ENCODE peak calls at places on chromosomes 7 and 10, in eight cellular contexts. J, U, V, C, P, I, Q and T are unnamed samples.

GRCh38 chr7:151424799-151425198 is 15.0 kb upstream of the WDR86 start:
- DNase-seq in J (no peak), U (no peak), V (no peak), C (no peak), P (no peak), I (no peak), Q (no peak), T (no peak)

GRCh38 chr7:159197066-159197975 is 52.7 kb upstream of the VIPR2 start:
- DNase-seq in J (no peak), U (no peak), V (no peak), C (peak), P (peak), I (no peak), Q (peak), T (no peak)

GRCh38 chr7:29208410-29209250 is 14.1 kb downstream of the CHN2 start:
- DNase-seq in J (no peak), U (no peak), V (no peak), C (no peak), P (no peak), I (no peak), Q (no peak), T (no peak)

GRCh38 chr7:67525588-67525987 is 529.0 kb downstream of the TYW1 start:
- DNase-seq in J (no peak), U (no peak), V (no peak), C (no peak), P (no peak), I (no peak), Q (no peak), T (no peak)

GRCh38 chr10:34835908-34836558 is 20.9 kb upstream of the PARD3 start:
- DNase-seq in J (no peak), U (no peak), V (peak), C (no peak), P (no peak), I (no peak), Q (no peak), T (no peak)

GRCh38 chr7:43569424-43569823 is 13.5 kb upstream of the STK17A start:
- DNase-seq in J (no peak), U (peak), V (no peak), C (no peak), P (no peak), I (no peak), Q (no peak), T (no peak)

GRCh38 chr10:94093286-94093905 is 99.7 kb downstream of the PLCE1 start:
- DNase-seq in J (no peak), U (no peak), V (no peak), C (no peak), P (no peak), I (no peak), Q (no peak), T (no peak)

GRCh38 chr7:128033246-128033645 is 2.0 kb upstream of the LRRC4 start:
- DNase-seq in J (no peak), U (no peak), V (no peak), C (no peak), P (no peak), I (no peak), Q (no peak), T (no peak)

GRCh38 chr10:133039107-133039822 is 48.5 kb upstream of the ADGRA1 start:
- DNase-seq in J (no peak), U (no peak), V (no peak), C (no peak), P (no peak), I (no peak), Q (no peak), T (no peak)

GRCh38 chr7:70417061-70417655 is 714.8 kb upstream of the GALNT17 start:
- DNase-seq in J (no peak), U (no peak), V (peak), C (no peak), P (no peak), I (no peak), Q (no peak), T (peak)

GRCh38 chr7:105940111-105940510 is 23.0 kb upstream of the CDHR3 start:
- DNase-seq in J (no peak), U (no peak), V (no peak), C (no peak), P (no peak), I (no peak), Q (no peak), T (no peak)

GRCh38 chr10:132701099-132701845 is 84.7 kb downstream of the NKX6-2 start:
- DNase-seq in J (no peak), U (no peak), V (no peak), C (no peak), P (no peak), I (no peak), Q (peak), T (no peak)

GRCh38 chr10:63273575-63273974 is 140.4 kb downstream of the NRBF2 start:
- DNase-seq in J (no peak), U (no peak), V (no peak), C (no peak), P (no peak), I (no peak), Q (no peak), T (no peak)

GRCh38 chr10:8057636-8058273 is 3.3 kb downstream of the GATA3 start:
- DNase-seq in J (no peak), U (no peak), V (no peak), C (peak), P (no peak), I (no peak), Q (no peak), T (no peak)

GRCh38 chr7:33185786-33186185 is 56.4 kb downstream of the BBS9 start:
- DNase-seq in J (no peak), U (peak), V (no peak), C (peak), P (no peak), I (no peak), Q (no peak), T (no peak)

GRCh38 chr7:117889611-117890010 is 16.4 kb upstream of the CTTNBP2 start:
- DNase-seq in J (no peak), U (no peak), V (no peak), C (no peak), P (no peak), I (no peak), Q (no peak), T (no peak)

GRCh38 chr7:105721571-105722104 is 140.3 kb upstream of the EFCAB10 start:
- DNase-seq in J (no peak), U (no peak), V (no peak), C (no peak), P (no peak), I (no peak), Q (no peak), T (peak)

GRCh38 chr10:110075726-110076125 is 67.9 kb downstream of the ADD3 start:
- DNase-seq in J (no peak), U (no peak), V (no peak), C (no peak), P (no peak), I (no peak), Q (no peak), T (no peak)

GRCh38 chr7:47534322-47535032 is 47.4 kb downstream of the TNS3 start:
- DNase-seq in J (no peak), U (no peak), V (no peak), C (peak), P (no peak), I (no peak), Q (peak), T (no peak)

GRCh38 chr10:8095962-8096361 is 41.5 kb downstream of the GATA3 start:
- DNase-seq in J (no peak), U (no peak), V (no peak), C (no peak), P (no peak), I (no peak), Q (no peak), T (no peak)

GRCh38 chr7:149010451-149010850 is 17.9 kb downstream of the PDIA4 start:
- DNase-seq in J (no peak), U (no peak), V (no peak), C (no peak), P (no peak), I (no peak), Q (no peak), T (no peak)

GRCh38 chr7:118013252-118014010 is 140.2 kb upstream of the CTTNBP2 start:
- DNase-seq in J (no peak), U (no peak), V (no peak), C (no peak), P (no peak), I (no peak), Q (no peak), T (no peak)

GRCh38 chr10:30103595-30104310 is 44.4 kb upstream of the JCAD start:
- DNase-seq in J (no peak), U (no peak), V (no peak), C (no peak), P (no peak), I (no peak), Q (no peak), T (no peak)

GRCh38 chr10:13346280-13346819 is 1.7 kb downstream of the SEPHS1 start:
- DNase-seq in J (peak), U (peak), V (no peak), C (no peak), P (no peak), I (no peak), Q (no peak), T (no peak)

GRCh38 chr7:93161181-93161762 is 13.1 kb upstream of the SAMD9L start:
- DNase-seq in J (no peak), U (no peak), V (no peak), C (no peak), P (no peak), I (no peak), Q (no peak), T (no peak)

GRCh38 chr7:114944742-114945625 is 23.1 kb downstream of the MDFIC start:
- DNase-seq in J (peak), U (peak), V (no peak), C (peak), P (no peak), I (no peak), Q (no peak), T (no peak)

DNA sequence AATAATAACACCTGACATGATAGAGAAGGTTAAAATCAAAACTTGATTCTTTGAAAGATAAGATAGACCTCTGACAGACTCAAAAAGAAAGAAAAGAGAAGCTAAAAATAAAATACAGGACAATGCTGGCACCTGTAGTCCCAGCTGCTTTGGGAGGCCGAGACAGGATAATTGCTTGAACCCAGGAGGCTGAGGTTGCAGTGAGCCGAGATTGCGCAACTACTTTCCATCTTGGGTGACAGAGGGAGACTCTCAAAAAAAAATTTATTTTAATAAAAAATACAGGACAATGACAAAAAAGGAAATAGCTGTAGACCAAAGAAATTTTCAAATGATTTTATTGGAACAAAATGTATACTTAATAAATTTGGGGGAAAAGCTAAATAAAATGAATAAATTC is 263.2 kb downstream of the SDK1 start:
- DNase-seq in J (no peak), U (no peak), V (no peak), C (no peak), P (no peak), I (no peak), Q (no peak), T (no peak)
- H3K27ac ChIP-seq in J (no peak), U (no peak), V (no peak), C (no peak), P (no peak), I (no peak), Q (no peak), T (no peak)

DNA sequence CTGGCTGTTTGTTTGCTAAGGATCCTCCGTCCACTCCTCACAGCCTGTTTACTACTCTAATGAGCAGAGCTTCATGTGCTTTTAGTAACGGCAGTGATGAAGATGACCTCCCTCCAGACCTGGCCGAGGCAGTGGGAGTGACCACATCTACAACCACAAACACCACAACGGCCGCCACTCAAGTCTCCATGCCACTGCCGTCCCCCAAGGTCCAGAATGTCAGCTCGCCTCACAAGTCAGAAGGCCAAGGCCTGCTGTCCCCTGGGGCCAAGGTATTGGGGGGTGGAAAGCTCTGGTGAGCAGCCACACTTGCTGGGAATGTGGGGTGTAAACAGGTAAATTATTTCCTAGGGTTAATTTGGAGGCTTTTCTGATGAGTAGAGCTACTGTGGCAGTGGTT is 926.4 kb downstream of the IPMK start:
- DNase-seq in J (no peak), U (no peak), V (no peak), C (no peak), P (no peak), I (no peak), Q (no peak), T (no peak)
- H3K27ac ChIP-seq in J (no peak), U (no peak), V (no peak), C (no peak), P (no peak), I (no peak), Q (no peak), T (no peak)

DNA sequence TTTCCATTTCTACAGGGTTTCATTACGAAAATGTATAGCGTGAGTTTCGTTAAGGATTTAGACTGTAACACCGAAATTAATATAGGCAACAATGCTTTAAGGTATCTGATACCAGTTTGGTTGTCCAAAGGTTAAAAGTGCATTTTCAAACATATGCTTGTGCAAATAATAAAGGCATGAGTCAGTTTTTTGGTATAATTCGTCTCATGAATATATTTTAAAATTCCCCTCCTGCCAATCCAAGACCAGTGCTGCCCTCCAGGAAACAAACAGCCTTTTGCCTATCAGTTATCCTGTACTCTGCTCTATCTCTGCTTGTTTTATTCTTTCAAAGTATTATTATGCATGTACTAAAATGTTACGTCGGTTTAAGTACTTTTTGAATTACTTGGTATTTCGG is 2.0 kb downstream of the LCOR start:
- DNase-seq in J (no peak), U (no peak), V (no peak), C (no peak), P (no peak), I (no peak), Q (no peak), T (no peak)
- H3K27ac ChIP-seq in J (peak), U (peak), V (no peak), C (no peak), P (no peak), I (no peak), Q (no peak), T (no peak)

GRCh38 chr7:143287935-143288826 is at the start of gene CASP2:
- DNase-seq in J (peak), U (peak), V (peak), C (peak), P (peak), I (peak), Q (peak), T (peak)

GRCh38 chr7:143289421-143289820 is 1.3 kb downstream of the CASP2 start:
- DNase-seq in J (no peak), U (no peak), V (no peak), C (no peak), P (no peak), I (no peak), Q (no peak), T (no peak)

GRCh38 chr7:143292873-143293272 is 4.7 kb downstream of the CASP2 start:
- DNase-seq in J (no peak), U (no peak), V (no peak), C (no peak), P (no peak), I (no peak), Q (no peak), T (no peak)

GRCh38 chr7:143288836-143289235 is 685 bp downstream of the CASP2 start:
- DNase-seq in J (no peak), U (peak), V (no peak), C (no peak), P (no peak), I (no peak), Q (no peak), T (no peak)

GRCh38 chr7:143290293-143290692 is 2.1 kb downstream of the CASP2 start:
- DNase-seq in J (no peak), U (no peak), V (no peak), C (no peak), P (no peak), I (no peak), Q (no peak), T (no peak)
- H3K27ac ChIP-seq in J (no peak), U (no peak), V (no peak), C (no peak), P (no peak), I (no peak), Q (no peak), T (no peak)

DNA sequence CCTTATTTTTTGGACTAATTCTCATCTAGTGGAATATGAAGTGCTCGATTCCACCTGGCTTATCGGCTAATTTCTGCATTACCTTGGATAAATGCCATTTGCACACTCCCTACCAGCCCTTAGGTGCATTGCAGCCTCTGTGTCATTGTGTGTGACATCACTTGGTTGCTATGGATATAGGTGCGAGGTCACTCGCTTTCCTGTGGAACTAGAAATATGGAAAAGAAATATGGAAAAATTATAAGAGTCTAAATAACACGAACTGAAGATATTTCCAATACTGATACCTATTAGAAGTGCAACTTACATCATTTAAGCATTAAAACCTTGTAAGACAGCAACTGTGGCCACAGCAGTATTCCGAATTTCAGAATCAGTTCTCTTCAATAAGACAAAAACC is 2.0 kb downstream of the YWHAG start:
- DNase-seq in J (no peak), U (no peak), V (no peak), C (no peak), P (no peak), I (no peak), Q (no peak), T (no peak)
- H3K27ac ChIP-seq in J (peak), U (peak), V (peak), C (no peak), P (no peak), I (no peak), Q (no peak), T (peak)

GRCh38 chr7:99124636-99125504 is 19.0 kb downstream of the SMURF1 start:
- DNase-seq in J (no peak), U (peak), V (no peak), C (no peak), P (no peak), I (no peak), Q (no peak), T (no peak)
- H3K27ac ChIP-seq in J (peak), U (peak), V (no peak), C (no peak), P (no peak), I (no peak), Q (peak), T (no peak)

GRCh38 chr10:33234779-33235178 is 99.7 kb downstream of the NRP1 start:
- DNase-seq in J (no peak), U (peak), V (no peak), C (no peak), P (no peak), I (no peak), Q (no peak), T (no peak)

GRCh38 chr10:33231621-33232350 is 102.7 kb downstream of the NRP1 start:
- DNase-seq in J (no peak), U (no peak), V (no peak), C (no peak), P (no peak), I (no peak), Q (no peak), T (no peak)

GRCh38 chr10:33235271-33235884 is 99.1 kb downstream of the NRP1 start:
- DNase-seq in J (no peak), U (no peak), V (no peak), C (no peak), P (no peak), I (no peak), Q (no peak), T (no peak)

GRCh38 chr10:33233191-33233590 is 101.3 kb downstream of the NRP1 start:
- DNase-seq in J (no peak), U (no peak), V (no peak), C (no peak), P (no peak), I (no peak), Q (no peak), T (no peak)

GRCh38 chr10:33233635-33234034 is 100.8 kb downstream of the NRP1 start:
- DNase-seq in J (no peak), U (no peak), V (no peak), C (no peak), P (no peak), I (no peak), Q (no peak), T (no peak)
- H3K27ac ChIP-seq in J (peak), U (peak), V (no peak), C (no peak), P (no peak), I (no peak), Q (peak), T (no peak)